ENCODE peak calls at places on chromosomes 16 and 17, in six cellular contexts. E is fibroblast of the conjunctiva; L is GM13977; B is tibial nerve; N is CD4-positive, CD25-positive, alpha-beta regulatory T cell; Y is effector memory CD8-positive, alpha-beta T cell. J is an unnamed sample.

GRCh38 chr17:17205368-17206148 is 575 bp downstream of the PLD6 start:
- DNase-seq in E (no peak), L (peak), B (peak), N (peak), Y (peak), J (peak)

GRCh38 chr16:47460301-47460754 is 535 bp downstream of the ITFG1 start:
- DNase-seq in E (no peak), L (no peak), B (no peak), N (no peak), Y (no peak), J (no peak)

GRCh38 chr17:79835953-79836951 is 3.0 kb downstream of the CBX4 start:
- DNase-seq in E (no peak), L (no peak), B (no peak), N (no peak), Y (no peak), J (no peak)

GRCh38 chr17:42573095-42573494 is 4.4 kb downstream of the PSMC3IP start:
- DNase-seq in E (no peak), L (no peak), B (no peak), N (no peak), Y (no peak), J (no peak)

GRCh38 chr17:28575126-28575795 is 1.4 kb downstream of the ALDOC start:
- DNase-seq in E (no peak), L (no peak), B (no peak), N (no peak), Y (no peak), J (no peak)

GRCh38 chr16:4138735-4139134 is 22.5 kb upstream of the ADCY9 start:
- DNase-seq in E (no peak), L (no peak), B (no peak), N (no peak), Y (no peak), J (no peak)

GRCh38 chr17:7241783-7242716 is at the start of gene GABARAP:
- DNase-seq in E (peak), L (peak), B (peak), N (peak), Y (peak), J (peak)

GRCh38 chr17:43790311-43790940 is 10.2 kb downstream of the CFAP97D1 start:
- DNase-seq in E (no peak), L (no peak), B (no peak), N (no peak), Y (no peak), J (no peak)

GRCh38 chr17:79138826-79139225 is 64.2 kb downstream of the ENGASE start:
- DNase-seq in E (no peak), L (no peak), B (no peak), N (no peak), Y (no peak), J (no peak)

GRCh38 chr17:20009052-20009301 is 182 bp upstream of the SPECC1 start:
- DNase-seq in E (peak), L (no peak), B (no peak), N (no peak), Y (no peak), J (no peak)

GRCh38 chr17:74646231-74646630 is 22.7 kb upstream of the CD300E start:
- DNase-seq in E (no peak), L (peak), B (no peak), N (peak), Y (no peak), J (peak)

GRCh38 chr17:11889266-11889665 is 108.0 kb downstream of the ZNF18 start:
- DNase-seq in E (no peak), L (no peak), B (no peak), N (no peak), Y (no peak), J (no peak)

GRCh38 chr17:14780116-14780515 is 479.2 kb downstream of the HS3ST3B1 start:
- DNase-seq in E (no peak), L (no peak), B (no peak), N (no peak), Y (no peak), J (no peak)

GRCh38 chr17:46922487-46922803 is 515 bp upstream of the GOSR2 start:
- DNase-seq in E (no peak), L (no peak), B (no peak), N (no peak), Y (no peak), J (no peak)

GRCh38 chr16:19898166-19898565 is 13.5 kb upstream of the GPRC5B start:
- DNase-seq in E (no peak), L (no peak), B (no peak), N (no peak), Y (no peak), J (no peak)

GRCh38 chr16:553601-554296 is 6.4 kb upstream of the PRR35 start:
- DNase-seq in E (no peak), L (no peak), B (no peak), N (no peak), Y (no peak), J (no peak)

GRCh38 chr17:16875662-16876061 is 96.3 kb downstream of the TNFRSF13B start:
- DNase-seq in E (no peak), L (no peak), B (no peak), N (no peak), Y (no peak), J (no peak)

GRCh38 chr17:74118504-74118903 is 85.0 kb upstream of the RPL38 start:
- DNase-seq in E (no peak), L (no peak), B (no peak), N (no peak), Y (no peak), J (no peak)

GRCh38 chr17:53353919-53354351 is 468.8 kb upstream of the KIF2B start:
- DNase-seq in E (peak), L (no peak), B (no peak), N (no peak), Y (no peak), J (no peak)

GRCh38 chr16:73955255-73955654 is 341.4 kb upstream of the PSMD7 start:
- DNase-seq in E (no peak), L (no peak), B (no peak), N (no peak), Y (no peak), J (no peak)

GRCh38 chr17:41663451-41664171 is 25.1 kb upstream of the EIF1 start:
- DNase-seq in E (no peak), L (no peak), B (no peak), N (no peak), Y (no peak), J (no peak)

GRCh38 chr17:55420067-55420775 is 1.4 kb downstream of the MMD start:
- DNase-seq in E (no peak), L (peak), B (no peak), N (peak), Y (peak), J (peak)

GRCh38 chr17:77890771-77891170 is 67.7 kb upstream of the TNRC6C start:
- DNase-seq in E (no peak), L (no peak), B (no peak), N (no peak), Y (no peak), J (no peak)

GRCh38 chr16:75000481-75001081 is 1.8 kb downstream of the ZNRF1 start:
- DNase-seq in E (no peak), L (no peak), B (no peak), N (no peak), Y (no peak), J (no peak)

GRCh38 chr16:72921620-72922019 is 126.3 kb downstream of the ZFHX3 start:
- DNase-seq in E (no peak), L (no peak), B (no peak), N (no peak), Y (no peak), J (no peak)

GRCh38 chr17:18959071-18959844 is 7.3 kb downstream of the SLC5A10 start:
- DNase-seq in E (no peak), L (no peak), B (no peak), N (no peak), Y (no peak), J (peak)

GRCh38 chr17:77285594-77286390 is 145.0 kb downstream of the SEC14L1 start:
- DNase-seq in E (no peak), L (no peak), B (no peak), N (no peak), Y (no peak), J (no peak)

GRCh38 chr16:87392823-87393679 is 915 bp downstream of the MAP1LC3B start:
- DNase-seq in E (no peak), L (no peak), B (no peak), N (peak), Y (no peak), J (peak)

GRCh38 chr17:50036455-50037320 is 19.2 kb upstream of the ITGA3 start:
- DNase-seq in E (no peak), L (peak), B (peak), N (no peak), Y (no peak), J (no peak)

GRCh38 chr17:66373944-66374817 is 71.8 kb downstream of the PRKCA start:
- DNase-seq in E (no peak), L (no peak), B (no peak), N (peak), Y (peak), J (no peak)

GRCh38 chr16:27993587-27993986 is 69.9 kb downstream of the GSG1L start:
- DNase-seq in E (no peak), L (no peak), B (no peak), N (no peak), Y (no peak), J (no peak)

GRCh38 chr16:89404561-89404960 is 85.8 kb downstream of the ANKRD11 start:
- DNase-seq in E (no peak), L (no peak), B (no peak), N (no peak), Y (no peak), J (no peak)

GRCh38 chr17:41521574-41522261 is 3.0 kb upstream of the KRT15 start:
- DNase-seq in E (peak), L (no peak), B (no peak), N (no peak), Y (no peak), J (no peak)

GRCh38 chr17:40331743-40332641 is 23.0 kb downstream of the RARA start:
- DNase-seq in E (peak), L (no peak), B (peak), N (no peak), Y (no peak), J (no peak)

GRCh38 chr17:66750756-66751543 is 84.0 kb upstream of the CACNG5 start:
- DNase-seq in E (no peak), L (no peak), B (no peak), N (no peak), Y (no peak), J (no peak)

GRCh38 chr16:31868701-31869167 is 4.9 kb upstream of the ZNF267 start:
- DNase-seq in E (peak), L (peak), B (peak), N (peak), Y (peak), J (peak)

GRCh38 chr16:86706726-86707125 is 128.4 kb downstream of the FOXL1 start:
- DNase-seq in E (no peak), L (no peak), B (no peak), N (no peak), Y (no peak), J (no peak)

GRCh38 chr17:21029032-21029431 is 13.8 kb downstream of the USP22 start:
- DNase-seq in E (no peak), L (no peak), B (no peak), N (peak), Y (no peak), J (no peak)

J was measured in B cell.